ENCODE peak calls at places on chromosomes 13 and 19, in four cellular contexts. V is suprapubic skin, P is RWPE1, C is glutamatergic neuron. I is an unnamed sample.

GRCh38 chr19:45922281-45922680 is 7.7 kb upstream of the NANOS2 start:
- DNase-seq in V (no peak), P (no peak), C (no peak), I (no peak)

GRCh38 chr13:24671367-24672117 is 8.7 kb upstream of the ATP12A start:
- DNase-seq in V (no peak), P (peak), C (peak), I (no peak)

GRCh38 chr19:29967623-29968022 is 25.6 kb downstream of the URI1 start:
- DNase-seq in V (no peak), P (no peak), C (no peak), I (no peak)

GRCh38 chr19:14409157-14410053 is 9.7 kb downstream of the DDX39A start:
- DNase-seq in V (no peak), P (no peak), C (no peak), I (no peak)

GRCh38 chr13:98990701-98991100 is 12.8 kb upstream of the DOCK9 start:
- DNase-seq in V (no peak), P (no peak), C (no peak), I (no peak)

GRCh38 chr13:75326173-75327131 is 155.5 kb downstream of the TBC1D4 start:
- DNase-seq in V (no peak), P (no peak), C (no peak), I (no peak)

GRCh38 chr13:77033717-77034302 is 6.9 kb upstream of the FBXL3 start:
- DNase-seq in V (no peak), P (peak), C (no peak), I (no peak)

GRCh38 chr19:2351591-2351990 is 8.5 kb upstream of the TMPRSS9 start:
- DNase-seq in V (no peak), P (no peak), C (peak), I (no peak)

GRCh38 chr19:36140289-36141038 is 598 bp downstream of the CAPNS1 start:
- DNase-seq in V (peak), P (peak), C (peak), I (peak)

GRCh38 chr13:23715762-23716235 is 145.6 kb downstream of the TNFRSF19 start:
- DNase-seq in V (no peak), P (no peak), C (peak), I (peak)

GRCh38 chr19:53883231-53883661 is 1.2 kb downstream of the PRKCG start:
- DNase-seq in V (no peak), P (no peak), C (peak), I (peak)

GRCh38 chr13:93231867-93232266 is 5.3 kb downstream of the GPC6 start:
- DNase-seq in V (no peak), P (no peak), C (no peak), I (no peak)

GRCh38 chr13:60369242-60369641 is 27.8 kb upstream of the TDRD3 start:
- DNase-seq in V (no peak), P (no peak), C (no peak), I (no peak)

GRCh38 chr13:110593430-110594130 is 21.8 kb upstream of the NAXD start:
- DNase-seq in V (no peak), P (peak), C (no peak), I (no peak)

GRCh38 chr19:30693179-30693578 is 321.0 kb downstream of the ZNF536 start:
- DNase-seq in V (no peak), P (no peak), C (no peak), I (no peak)

GRCh38 chr13:25371608-25372274 is at the start of gene ATP8A2:
- DNase-seq in V (no peak), P (no peak), C (peak), I (no peak)

GRCh38 chr19:1945899-1946298 is 4.9 kb downstream of the CSNK1G2 start:
- DNase-seq in V (no peak), P (peak), C (peak), I (peak)

GRCh38 chr19:35894342-35894741 is 6.0 kb downstream of the NFKBID start:
- DNase-seq in V (no peak), P (no peak), C (no peak), I (no peak)

GRCh38 chr19:50430888-50431342 is 1.8 kb upstream of the MYBPC2 start:
- DNase-seq in V (no peak), P (no peak), C (no peak), I (no peak)
- TF ChIP-seq CTCF in V (no peak), P (no peak), C (no peak), I (no peak)

GRCh38 chr19:12838182-12838890 is at the start of gene MAST1:
- DNase-seq in V (no peak), P (no peak), C (peak), I (peak)
- TF ChIP-seq CTCF in V (peak), P (peak), C (peak), I (peak)

GRCh38 chr19:15453091-15453498 is 3.3 kb upstream of the WIZ start:
- DNase-seq in V (no peak), P (no peak), C (no peak), I (peak)
- TF ChIP-seq CTCF in V (no peak), P (peak), C (no peak), I (no peak)

GRCh38 chr19:50008532-50008931 is 16.6 kb downstream of the VRK3 start:
- DNase-seq in V (no peak), P (no peak), C (peak), I (peak)
- TF ChIP-seq CTCF in V (no peak), P (no peak), C (no peak), I (peak)